ENCODE peak calls at places on chromosomes 11 and 22, in ten cellular contexts. One of them, this sample, is unnamed.

GRCh38 chr11:83007909-83008580 is 63.7 kb downstream of the RAB30 start:
- DNase-seq in GDM1: no peak
- DNase-seq in foreskin fibroblast: peak
- DNase-seq in NAMALWA: peak
- DNase-seq in AML-193: no peak
- DNase-seq in stomach: peak
- DNase-seq in T-cell: no peak
- DNase-seq in hippocampal formation: peak
- DNase-seq in kidney tubule cell: peak
- DNase-seq in activated T-cell treated with anti-CD3 and anti-CD28 coated beads for 24 hours: no peak
- DNase-seq in this sample: no peak

GRCh38 chr11:34454308-34455032 is 15.7 kb downstream of the CAT start:
- DNase-seq in T-cell: no peak
- DNase-seq in NAMALWA: no peak
- DNase-seq in stomach: no peak
- DNase-seq in hippocampal formation: no peak
- DNase-seq in kidney tubule cell: no peak
- DNase-seq in foreskin fibroblast: no peak
- DNase-seq in AML-193: no peak
- DNase-seq in GDM1: no peak
- DNase-seq in activated T-cell treated with anti-CD3 and anti-CD28 coated beads for 24 hours: no peak
- DNase-seq in this sample: no peak

GRCh38 chr22:23225724-23226496 is 45.6 kb downstream of the BCR start:
- DNase-seq in T-cell: peak
- DNase-seq in NAMALWA: no peak
- DNase-seq in stomach: peak
- DNase-seq in kidney tubule cell: peak
- DNase-seq in GDM1: no peak
- DNase-seq in AML-193: no peak
- DNase-seq in activated T-cell treated with anti-CD3 and anti-CD28 coated beads for 24 hours: no peak
- DNase-seq in foreskin fibroblast: peak
- DNase-seq in hippocampal formation: no peak
- DNase-seq in this sample: no peak

GRCh38 chr22:49647346-49648026 is 180.2 kb downstream of the BRD1 start:
- DNase-seq in foreskin fibroblast: no peak
- DNase-seq in hippocampal formation: no peak
- DNase-seq in T-cell: no peak
- DNase-seq in activated T-cell treated with anti-CD3 and anti-CD28 coated beads for 24 hours: no peak
- DNase-seq in kidney tubule cell: no peak
- DNase-seq in AML-193: no peak
- DNase-seq in GDM1: no peak
- DNase-seq in NAMALWA: no peak
- DNase-seq in stomach: no peak
- DNase-seq in this sample: no peak

GRCh38 chr22:46055176-46055850 is 78.4 kb upstream of the WNT7B start:
- DNase-seq in AML-193: no peak
- DNase-seq in kidney tubule cell: no peak
- DNase-seq in T-cell: no peak
- DNase-seq in NAMALWA: no peak
- DNase-seq in activated T-cell treated with anti-CD3 and anti-CD28 coated beads for 24 hours: no peak
- DNase-seq in hippocampal formation: no peak
- DNase-seq in stomach: peak
- DNase-seq in GDM1: no peak
- DNase-seq in foreskin fibroblast: peak
- DNase-seq in this sample: no peak

GRCh38 chr11:91081440-91082088 is 858.7 kb upstream of the CHORDC1 start:
- DNase-seq in GDM1: no peak
- DNase-seq in stomach: no peak
- DNase-seq in kidney tubule cell: peak
- DNase-seq in AML-193: no peak
- DNase-seq in hippocampal formation: no peak
- DNase-seq in NAMALWA: no peak
- DNase-seq in activated T-cell treated with anti-CD3 and anti-CD28 coated beads for 24 hours: no peak
- DNase-seq in foreskin fibroblast: peak
- DNase-seq in T-cell: no peak
- DNase-seq in this sample: peak

GRCh38 chr22:42881298-42881697 is 24.2 kb upstream of the ARFGAP3 start:
- DNase-seq in kidney tubule cell: no peak
- DNase-seq in hippocampal formation: no peak
- DNase-seq in T-cell: no peak
- DNase-seq in GDM1: no peak
- DNase-seq in stomach: no peak
- DNase-seq in activated T-cell treated with anti-CD3 and anti-CD28 coated beads for 24 hours: no peak
- DNase-seq in foreskin fibroblast: no peak
- DNase-seq in AML-193: no peak
- DNase-seq in NAMALWA: no peak
- DNase-seq in this sample: no peak

GRCh38 chr22:27686534-27686933 is 115.0 kb downstream of the MN1 start:
- DNase-seq in GDM1: no peak
- DNase-seq in kidney tubule cell: peak
- DNase-seq in foreskin fibroblast: peak
- DNase-seq in AML-193: no peak
- DNase-seq in T-cell: no peak
- DNase-seq in hippocampal formation: peak
- DNase-seq in NAMALWA: no peak
- DNase-seq in stomach: peak
- DNase-seq in activated T-cell treated with anti-CD3 and anti-CD28 coated beads for 24 hours: no peak
- DNase-seq in this sample: no peak

GRCh38 chr11:77065878-77066228 is 918 bp upstream of the CAPN5 start:
- DNase-seq in foreskin fibroblast: peak
- DNase-seq in activated T-cell treated with anti-CD3 and anti-CD28 coated beads for 24 hours: no peak
- DNase-seq in kidney tubule cell: peak
- DNase-seq in NAMALWA: no peak
- DNase-seq in GDM1: no peak
- DNase-seq in hippocampal formation: no peak
- DNase-seq in AML-193: no peak
- DNase-seq in T-cell: no peak
- DNase-seq in stomach: no peak
- DNase-seq in this sample: no peak

GRCh38 chr11:117096140-117096972 is 1.9 kb downstream of the SIK3 start:
- DNase-seq in AML-193: peak
- DNase-seq in activated T-cell treated with anti-CD3 and anti-CD28 coated beads for 24 hours: no peak
- DNase-seq in foreskin fibroblast: peak
- DNase-seq in T-cell: peak
- DNase-seq in stomach: no peak
- DNase-seq in hippocampal formation: peak
- DNase-seq in kidney tubule cell: peak
- DNase-seq in GDM1: no peak
- DNase-seq in NAMALWA: peak
- DNase-seq in this sample: peak

GRCh38 chr11:40292636-40293585 is 1166.5 kb downstream of the LRRC4C start:
- DNase-seq in AML-193: no peak
- DNase-seq in hippocampal formation: no peak
- DNase-seq in kidney tubule cell: no peak
- DNase-seq in activated T-cell treated with anti-CD3 and anti-CD28 coated beads for 24 hours: no peak
- DNase-seq in GDM1: no peak
- DNase-seq in T-cell: no peak
- DNase-seq in foreskin fibroblast: peak
- DNase-seq in NAMALWA: no peak
- DNase-seq in stomach: no peak
- DNase-seq in this sample: no peak

GRCh38 chr22:23862103-23862502 is 4.4 kb downstream of the SLC2A11 start:
- DNase-seq in GDM1: peak
- DNase-seq in kidney tubule cell: peak
- DNase-seq in hippocampal formation: no peak
- DNase-seq in T-cell: no peak
- DNase-seq in NAMALWA: peak
- DNase-seq in stomach: no peak
- DNase-seq in activated T-cell treated with anti-CD3 and anti-CD28 coated beads for 24 hours: no peak
- DNase-seq in foreskin fibroblast: peak
- DNase-seq in AML-193: peak
- DNase-seq in this sample: peak

GRCh38 chr22:37212174-37212906 is at the start of gene SSTR3:
- DNase-seq in activated T-cell treated with anti-CD3 and anti-CD28 coated beads for 24 hours: no peak
- DNase-seq in T-cell: no peak
- DNase-seq in NAMALWA: no peak
- DNase-seq in AML-193: no peak
- DNase-seq in hippocampal formation: no peak
- DNase-seq in GDM1: no peak
- DNase-seq in stomach: no peak
- DNase-seq in foreskin fibroblast: peak
- DNase-seq in kidney tubule cell: no peak
- DNase-seq in this sample: no peak

GRCh38 chr11:44633641-44634040 is 68.2 kb downstream of the CD82 start:
- DNase-seq in foreskin fibroblast: no peak
- DNase-seq in stomach: no peak
- DNase-seq in hippocampal formation: no peak
- DNase-seq in AML-193: peak
- DNase-seq in kidney tubule cell: no peak
- DNase-seq in NAMALWA: peak
- DNase-seq in activated T-cell treated with anti-CD3 and anti-CD28 coated beads for 24 hours: no peak
- DNase-seq in GDM1: peak
- DNase-seq in T-cell: no peak
- DNase-seq in this sample: peak

GRCh38 chr22:22384668-22385244 is 123.8 kb downstream of the ZNF280B start:
- DNase-seq in AML-193: no peak
- DNase-seq in hippocampal formation: no peak
- DNase-seq in T-cell: no peak
- DNase-seq in GDM1: no peak
- DNase-seq in activated T-cell treated with anti-CD3 and anti-CD28 coated beads for 24 hours: no peak
- DNase-seq in kidney tubule cell: no peak
- DNase-seq in NAMALWA: no peak
- DNase-seq in foreskin fibroblast: no peak
- DNase-seq in stomach: no peak
- DNase-seq in this sample: no peak

GRCh38 chr22:29041408-29041807 is 20.2 kb downstream of the C22orf31 start:
- DNase-seq in T-cell: no peak
- DNase-seq in kidney tubule cell: peak
- DNase-seq in hippocampal formation: peak
- DNase-seq in stomach: peak
- DNase-seq in GDM1: peak
- DNase-seq in NAMALWA: no peak
- DNase-seq in foreskin fibroblast: peak
- DNase-seq in activated T-cell treated with anti-CD3 and anti-CD28 coated beads for 24 hours: no peak
- DNase-seq in AML-193: no peak
- DNase-seq in this sample: peak

GRCh38 chr11:17652556-17652955 is 66.8 kb upstream of the MYOD1 start:
- DNase-seq in GDM1: no peak
- DNase-seq in stomach: no peak
- DNase-seq in kidney tubule cell: no peak
- DNase-seq in T-cell: no peak
- DNase-seq in foreskin fibroblast: no peak
- DNase-seq in NAMALWA: no peak
- DNase-seq in AML-193: no peak
- DNase-seq in hippocampal formation: no peak
- DNase-seq in activated T-cell treated with anti-CD3 and anti-CD28 coated beads for 24 hours: no peak
- DNase-seq in this sample: no peak

GRCh38 chr22:24059121-24059520 is 48.0 kb downstream of the CABIN1 start:
- DNase-seq in NAMALWA: no peak
- DNase-seq in kidney tubule cell: peak
- DNase-seq in GDM1: no peak
- DNase-seq in T-cell: no peak
- DNase-seq in foreskin fibroblast: peak
- DNase-seq in stomach: no peak
- DNase-seq in AML-193: no peak
- DNase-seq in hippocampal formation: no peak
- DNase-seq in activated T-cell treated with anti-CD3 and anti-CD28 coated beads for 24 hours: no peak
- DNase-seq in this sample: no peak

GRCh38 chr11:47656284-47656915 is 14.0 kb upstream of the MTCH2 start:
- DNase-seq in stomach: no peak
- DNase-seq in foreskin fibroblast: no peak
- DNase-seq in T-cell: no peak
- DNase-seq in kidney tubule cell: no peak
- DNase-seq in NAMALWA: no peak
- DNase-seq in hippocampal formation: no peak
- DNase-seq in activated T-cell treated with anti-CD3 and anti-CD28 coated beads for 24 hours: no peak
- DNase-seq in GDM1: no peak
- DNase-seq in AML-193: no peak
- DNase-seq in this sample: no peak

GRCh38 chr11:16169541-16169940 is 186.8 kb downstream of the SOX6 start:
- DNase-seq in hippocampal formation: no peak
- DNase-seq in stomach: no peak
- DNase-seq in T-cell: no peak
- DNase-seq in activated T-cell treated with anti-CD3 and anti-CD28 coated beads for 24 hours: no peak
- DNase-seq in AML-193: no peak
- DNase-seq in foreskin fibroblast: no peak
- DNase-seq in GDM1: no peak
- DNase-seq in kidney tubule cell: peak
- DNase-seq in NAMALWA: no peak
- DNase-seq in this sample: no peak

GRCh38 chr11:122176651-122177050 is 60.6 kb upstream of the BLID start:
- DNase-seq in kidney tubule cell: no peak
- DNase-seq in NAMALWA: no peak
- DNase-seq in AML-193: no peak
- DNase-seq in T-cell: no peak
- DNase-seq in activated T-cell treated with anti-CD3 and anti-CD28 coated beads for 24 hours: no peak
- DNase-seq in hippocampal formation: no peak
- DNase-seq in GDM1: no peak
- DNase-seq in foreskin fibroblast: no peak
- DNase-seq in stomach: no peak
- DNase-seq in this sample: no peak